ENCODE peak calls at places on chromosomes 2 and 18, in five cellular contexts. X is A549, G is IMR-90, D is HepG2, R is K562. U is an unnamed sample.
A peak's percentile ranks its signal among the peaks of the same experiment; 100 is the strongest.

GRCh38 chr18:12048010-12048826 is 45.4 kb upstream of the ANKRD62 start:
- DNase-seq in X (no peak), G (no peak), D (no peak), R (no peak), U (no peak)

GRCh38 chr18:26474542-26474941 is 73.8 kb downstream of the KCTD1 start:
- DNase-seq in X (no peak), G (no peak), D (no peak), R (no peak), U (no peak)

GRCh38 chr2:25585189-25585588 is 88.2 kb downstream of the DTNB start:
- DNase-seq in X (no peak), G (no peak), D (no peak), R (no peak), U (no peak)

GRCh38 chr18:5747678-5748077 is 147.6 kb downstream of the TMEM200C start:
- DNase-seq in X (no peak), G (no peak), D (peak; percentile 74), R (no peak), U (no peak)

GRCh38 chr2:200310545-200310971 is 4.1 kb downstream of the SPATS2L start:
- DNase-seq in X (no peak), G (peak; percentile 74), D (no peak), R (no peak), U (no peak)

GRCh38 chr2:206164261-206164862 is 4.7 kb downstream of the EEF1B2 start:
- DNase-seq in X (no peak), G (peak; percentile 41), D (peak; percentile 34), R (no peak), U (peak; percentile 33)

GRCh38 chr2:236943068-236943467 is 142.6 kb upstream of the COPS8 start:
- DNase-seq in X (no peak), G (no peak), D (no peak), R (no peak), U (no peak)

GRCh38 chr2:26610504-26611335 is 30.4 kb downstream of the CIB4 start:
- DNase-seq in X (no peak), G (no peak), D (peak; percentile 36), R (no peak), U (no peak)

GRCh38 chr18:69127844-69128486 is 272.7 kb upstream of the DOK6 start:
- DNase-seq in X (no peak), G (no peak), D (no peak), R (no peak), U (no peak)

GRCh38 chr2:229489016-229489415 is 217.9 kb upstream of the PID1 start:
- DNase-seq in X (no peak), G (peak; percentile 13), D (no peak), R (no peak), U (no peak)
- TF ChIP-seq BHLHE40 in X (no peak), G (no peak), D (no peak), R (no peak), U (no peak)

DNA sequence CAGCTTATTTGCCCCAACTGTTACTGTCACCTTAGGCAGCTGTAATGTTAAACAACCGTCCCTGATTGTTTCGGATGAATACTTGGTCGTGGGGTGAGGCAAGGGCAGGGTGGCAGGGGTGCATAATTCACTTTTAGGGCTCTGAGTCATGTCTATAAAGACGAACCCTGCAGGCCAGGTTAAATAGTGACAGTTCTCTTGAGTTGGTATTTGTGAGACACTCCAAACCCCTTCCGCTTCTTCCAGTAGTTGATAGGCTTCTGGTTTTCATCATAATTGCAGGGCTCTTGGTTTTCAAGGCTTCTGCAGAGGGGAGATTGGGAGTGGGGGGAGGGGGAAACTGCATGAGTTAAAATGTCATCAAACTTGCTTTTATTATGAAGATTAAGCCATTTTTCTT is 97.2 kb upstream of the TSPYL6 start:
- DNase-seq in X (no peak), G (no peak), D (no peak), R (no peak), U (no peak)
- TF ChIP-seq BHLHE40 in X (no peak), G (no peak), D (no peak), R (no peak), U (no peak)

GRCh38 chr2:98269274-98269673 is 77.0 kb upstream of the CNGA3 start:
- DNase-seq in X (peak; percentile 44), G (peak; percentile 63), D (peak; percentile 44), R (peak; percentile 29), U (peak; percentile 62)
- TF ChIP-seq BHLHE40 in X (no peak), G (no peak), D (no peak), R (no peak), U (no peak)

GRCh38 chr18:21000667-21001066 is 110.9 kb downstream of the ROCK1 start:
- DNase-seq in X (no peak), G (peak; percentile 32), D (no peak), R (no peak), U (no peak)

GRCh38 chr18:21004721-21005120 is 106.9 kb downstream of the ROCK1 start:
- DNase-seq in X (no peak), G (peak; percentile 86), D (no peak), R (no peak), U (no peak)
- TF ChIP-seq BHLHE40 in X (no peak), G (no peak), D (no peak), R (no peak), U (no peak)

U was measured in HEK293T.